ENCODE peak calls at places on chromosomes 13 and 19, in eight cellular contexts. S is foreskin melanocyte, U is AG04450, Z is activated B cell treated with CpG ODN at 0.5 μM for 24 hours, H is left colon, N is T-helper 1 cell, G is substantia nigra, C is renal cortical epithelial cell. J is an unnamed sample.

GRCh38 chr13:112240076-112240475 is 136.1 kb upstream of the SPACA7 start:
- DNase-seq in S (no peak), U (no peak), Z (no peak), H (no peak), N (no peak), G (no peak), C (no peak), J (no peak)

GRCh38 chr19:47598407-47599349 is 10.3 kb upstream of the BICRA start:
- DNase-seq in S (peak), U (peak), Z (no peak), H (peak), N (no peak), G (no peak), C (peak), J (peak)

GRCh38 chr19:43305642-43306041 is 36.3 kb upstream of the PSG9 start:
- DNase-seq in S (no peak), U (no peak), Z (no peak), H (peak), N (no peak), G (no peak), C (no peak), J (no peak)

GRCh38 chr13:21413013-21413412 is 46.1 kb downstream of the ZDHHC20 start:
- DNase-seq in S (no peak), U (no peak), Z (no peak), H (no peak), N (no peak), G (no peak), C (no peak), J (no peak)

GRCh38 chr19:23071087-23071511 is 45.7 kb upstream of the ZNF730 start:
- DNase-seq in S (peak), U (no peak), Z (no peak), H (no peak), N (no peak), G (no peak), C (no peak), J (no peak)

GRCh38 chr13:24220086-24220703 is 59.7 kb downstream of the SPATA13 start:
- DNase-seq in S (peak), U (peak), Z (no peak), H (peak), N (peak), G (no peak), C (peak), J (peak)

GRCh38 chr13:37648604-37649003 is 50.0 kb upstream of the POSTN start:
- DNase-seq in S (no peak), U (peak), Z (no peak), H (no peak), N (no peak), G (no peak), C (peak), J (no peak)

GRCh38 chr19:17332677-17333581 is 1.7 kb downstream of the ANO8 start:
- DNase-seq in S (peak), U (no peak), Z (no peak), H (peak), N (peak), G (no peak), C (peak), J (no peak)

GRCh38 chr19:56596676-56597075 is 1.6 kb downstream of the ZNF71 start:
- DNase-seq in S (no peak), U (no peak), Z (no peak), H (no peak), N (no peak), G (no peak), C (no peak), J (no peak)

GRCh38 chr19:7687177-7687576 is 6.5 kb downstream of the TRAPPC5 start:
- DNase-seq in S (no peak), U (no peak), Z (peak), H (no peak), N (no peak), G (no peak), C (no peak), J (no peak)

GRCh38 chr13:76663941-76664340 is 222.3 kb downstream of the KCTD12 start:
- DNase-seq in S (no peak), U (no peak), Z (no peak), H (no peak), N (no peak), G (no peak), C (peak), J (no peak)

GRCh38 chr19:54207908-54208783 is 7.5 kb downstream of the RPS9 start:
- DNase-seq in S (no peak), U (no peak), Z (no peak), H (peak), N (peak), G (no peak), C (peak), J (peak)

GRCh38 chr19:46133101-46133627 is 8.7 kb upstream of the IGFL3 start:
- DNase-seq in S (peak), U (peak), Z (no peak), H (peak), N (no peak), G (no peak), C (peak), J (no peak)

J was measured in lung.